ENCODE peak calls at places on chromosomes 12 and 14, in ten cellular contexts. T, S, J, Z, L, D, K, U, R and E are unnamed samples.
A peak's percentile ranks its signal among the peaks of the same experiment; 100 is the strongest.

GRCh38 chr14:52918486-52918885 is 32.4 kb downstream of the FERMT2 start:
- DNase-seq in T (no peak), Z (peak; percentile 25), J (peak; percentile 81), U (no peak), K (no peak), R (no peak), L (no peak), D (no peak), S (no peak), E (no peak)

GRCh38 chr12:6915023-6915788 is 826 bp downstream of the ENO2 start:
- DNase-seq in R (peak; percentile 67), K (no peak), U (no peak), L (peak; percentile 36), D (no peak), S (no peak), Z (peak; percentile 53), J (no peak), T (no peak), E (no peak)

GRCh38 chr14:97602438-97603117 is 805.4 kb downstream of the VRK1 start:
- DNase-seq in K (no peak), T (no peak), S (no peak), Z (peak; percentile 93), J (no peak), R (no peak), L (no peak), U (no peak), D (no peak), E (no peak)

GRCh38 chr12:93723568-93723930 is 46.4 kb downstream of the CRADD start:
- DNase-seq in L (no peak), D (no peak), Z (no peak), J (no peak), T (no peak), R (no peak), K (no peak), U (no peak), S (no peak), E (no peak)

GRCh38 chr12:21451529-21451928 is 14.1 kb downstream of the PYROXD1 start:
- DNase-seq in T (no peak), J (peak; percentile 56), S (no peak), Z (no peak), K (no peak), D (no peak), U (no peak), L (no peak), R (no peak), E (no peak)

GRCh38 chr14:36553650-36554260 is 28.7 kb downstream of the NKX2-8 start:
- DNase-seq in Z (peak; percentile 34), L (no peak), S (no peak), D (no peak), K (peak; percentile 65), J (peak; percentile 51), U (no peak), T (peak; percentile 18), R (no peak), E (peak; percentile 48)

GRCh38 chr14:50249118-50249775 is 17.9 kb upstream of the SOS2 start:
- DNase-seq in R (no peak), Z (no peak), K (no peak), J (peak; percentile 8), T (no peak), L (no peak), U (no peak), D (no peak), S (no peak), E (no peak)

GRCh38 chr12:40033260-40033649 is 72.6 kb downstream of the SLC2A13 start:
- DNase-seq in S (peak; percentile 48), J (no peak), U (no peak), D (no peak), T (no peak), Z (no peak), K (no peak), L (no peak), R (no peak), E (no peak)

GRCh38 chr14:67622675-67623074 is 3.0 kb downstream of the ARG2 start:
- DNase-seq in U (no peak), J (peak; percentile 85), D (no peak), Z (peak; percentile 55), K (peak; percentile 85), R (peak; percentile 83), T (no peak), L (no peak), S (no peak), E (peak; percentile 10)
- H3K4me3 ChIP-seq in U (no peak overlapping the region), J (no peak overlapping the region), D (no peak overlapping the region), Z (no peak overlapping the region), K (no peak overlapping the region), R (no peak overlapping the region), T (peak overlapping the region; percentile 29), L (no peak overlapping the region), S (no peak overlapping the region), E (no peak overlapping the region)

GRCh38 chr12:49057888-49058287 is 2.7 kb downstream of the KMT2D start:
- DNase-seq in U (no peak), L (no peak), S (no peak), J (no peak), K (no peak), T (no peak), D (no peak), Z (no peak), R (no peak), E (no peak)

GRCh38 chr12:49059385-49060232 is 985 bp downstream of the KMT2D start:
- DNase-seq in S (no peak), D (no peak), T (peak; percentile 18), L (no peak), J (no peak), Z (peak; percentile 39), U (no peak), R (no peak), K (no peak), E (peak; percentile 48)

GRCh38 chr12:49060237-49061156 is at the start of gene KMT2D:
- DNase-seq in Z (peak; percentile 93), T (peak; percentile 87), S (peak; percentile 91), U (peak; percentile 79), R (peak; percentile 96), L (peak; percentile 94), K (peak; percentile 84), D (peak; percentile 97), J (peak; percentile 96), E (peak; percentile 95)

GRCh38 chr12:49059063-49059384 is 1.6 kb downstream of the KMT2D start:
- DNase-seq in Z (no peak), D (no peak), R (no peak), L (no peak), U (no peak), K (no peak), J (no peak), S (no peak), T (no peak), E (no peak)

DNA sequence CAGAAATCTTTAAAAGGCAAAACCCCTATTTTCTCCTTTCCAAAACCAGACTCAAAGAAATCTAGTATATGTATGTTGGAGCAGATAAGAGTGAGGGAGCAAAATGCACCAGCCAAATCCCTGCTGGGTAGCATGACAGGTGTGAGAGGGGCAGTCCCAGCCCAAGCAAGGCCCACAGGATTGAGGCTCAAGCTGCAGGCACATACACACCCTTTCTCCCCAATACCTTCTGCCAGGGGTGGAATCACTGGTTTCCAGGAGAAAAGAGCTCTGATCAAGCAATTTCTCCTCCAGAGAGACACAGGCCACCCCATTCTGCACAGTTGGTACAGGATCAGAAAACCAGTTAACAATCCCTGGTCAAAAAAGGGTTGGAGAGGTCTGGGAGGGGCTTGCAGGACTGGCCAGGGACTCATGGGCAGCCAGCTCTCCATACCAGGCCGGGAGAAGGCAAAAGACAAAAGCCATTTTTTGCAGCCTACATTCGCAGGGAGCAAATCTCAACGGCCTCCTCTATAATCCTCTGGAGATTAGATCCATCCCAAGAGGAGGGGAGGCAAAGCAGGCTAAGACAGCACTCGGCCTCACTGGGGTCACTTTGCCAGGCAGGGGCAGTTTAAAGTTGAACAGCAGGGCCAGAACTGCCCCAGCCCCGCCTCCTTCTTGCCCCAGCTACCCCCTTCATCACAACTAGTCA is 2.1 kb downstream of the KMT2D start:
- DNase-seq in S (no peak), L (no peak), R (no peak), U (no peak), J (no peak), D (no peak), K (no peak), Z (no peak), T (no peak), E (no peak)
- H3K4me1 ChIP-seq in S (peaks cover 48% of the 10 kb centered on the region), L (peaks cover 21% of the 10 kb centered on the region), R (peaks cover 46% of the 10 kb centered on the region), U (peaks cover 52% of the 10 kb centered on the region), J (peaks cover 7% of the 10 kb centered on the region), D (peaks cover 44% of the 10 kb centered on the region), K (peaks cover 50% of the 10 kb centered on the region), Z (peaks cover 64% of the 10 kb centered on the region), T (peaks cover 34% of the 10 kb centered on the region), E (peaks cover 17% of the 10 kb centered on the region)

GRCh38 chr12:46264057-46264456 is 4.8 kb downstream of the SLC38A1 start:
- DNase-seq in T (no peak), S (no peak), Z (no peak), K (no peak), R (no peak), U (no peak), L (no peak), J (peak; percentile 73), D (no peak), E (no peak)

GRCh38 chr12:46265102-46265501 is 3.7 kb downstream of the SLC38A1 start:
- DNase-seq in T (no peak), L (no peak), D (no peak), U (no peak), J (no peak), S (no peak), R (no peak), K (no peak), Z (no peak), E (no peak)

GRCh38 chr12:46265734-46266133 is 3.1 kb downstream of the SLC38A1 start:
- DNase-seq in D (no peak), T (no peak), S (no peak), J (no peak), R (no peak), Z (no peak), L (no peak), U (no peak), K (no peak), E (no peak)

GRCh38 chr12:46261658-46262057 is 7.2 kb downstream of the SLC38A1 start:
- DNase-seq in R (no peak), L (no peak), D (no peak), J (no peak), K (no peak), U (no peak), T (peak; percentile 35), S (no peak), Z (no peak), E (no peak)

DNA sequence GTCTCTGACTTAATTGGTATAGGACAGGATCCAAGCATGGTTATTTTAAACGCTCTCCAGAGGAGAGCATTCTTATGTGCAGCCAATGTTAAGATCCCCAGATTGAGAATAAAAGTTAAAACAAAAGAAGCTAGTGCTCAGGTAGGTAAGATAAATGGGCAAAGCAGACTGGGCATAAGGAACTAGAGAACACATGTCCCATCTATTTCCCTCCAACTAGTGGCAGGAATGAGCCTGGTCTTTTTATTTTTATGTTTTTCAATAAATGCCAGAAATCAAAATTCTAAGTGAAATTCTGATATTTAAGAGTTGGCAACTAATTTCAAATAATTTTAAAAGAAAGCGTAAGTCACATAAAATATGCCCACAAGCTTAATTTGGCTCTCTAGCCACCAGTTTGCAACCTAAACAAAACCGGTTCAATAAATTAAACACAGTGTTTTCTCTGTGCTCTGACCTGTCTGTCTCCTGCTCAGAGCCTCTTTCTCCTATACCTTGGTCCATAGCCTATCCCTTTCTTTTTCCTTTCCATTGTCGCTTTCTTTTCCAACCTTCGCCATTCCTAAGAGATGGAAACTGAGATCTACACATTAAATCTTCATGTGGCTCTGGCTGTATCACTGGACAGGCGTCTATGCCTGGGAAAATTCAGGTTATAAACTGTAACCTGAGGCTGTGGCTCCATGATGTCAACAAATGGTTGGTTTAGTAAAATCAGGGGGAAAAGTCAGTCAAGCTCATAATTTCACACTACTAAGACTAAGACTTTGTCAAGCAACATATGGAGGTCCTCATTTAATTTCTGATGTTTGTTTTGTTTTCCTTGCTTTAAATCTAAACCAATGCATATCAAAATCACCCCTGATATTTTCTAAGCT is 5.5 kb downstream of the SLC38A1 start:
- DNase-seq in T (no peak), S (no peak), R (no peak), U (no peak), J (no peak), D (no peak), K (no peak), Z (no peak), L (no peak), E (no peak)
- TF ChIP-seq CTCF in T (peak; percentile 52), S (no peak), R (peak; percentile 50), U (no peak), J (peak; percentile 29), D (no peak), K (no peak), Z (no peak), L (no peak), E (peak; percentile 24)

GRCh38 chr14:105092912-105093425 is 27.7 kb upstream of the GPR132 start:
- DNase-seq in Z (peak; percentile 78), S (peak; percentile 70), K (no peak), D (peak; percentile 88), T (peak; percentile 63), R (peak; percentile 82), U (no peak), J (peak; percentile 58), L (peak; percentile 86), E (peak; percentile 68)

GRCh38 chr14:105094193-105094907 is 29.1 kb upstream of the GPR132 start:
- DNase-seq in T (no peak), D (peak; percentile 67), J (no peak), R (no peak), L (peak; percentile 52), S (no peak), K (no peak), Z (no peak), U (no peak), E (no peak)

GRCh38 chr14:105092124-105092911 is 27.1 kb upstream of the GPR132 start:
- DNase-seq in T (peak; percentile 38), J (no peak), R (peak; percentile 84), U (no peak), L (peak; percentile 59), D (peak; percentile 72), S (peak; percentile 46), Z (no peak), K (no peak), E (peak; percentile 41)

GRCh38 chr14:105095236-105095805 is 30.1 kb upstream of the GPR132 start:
- DNase-seq in J (no peak), Z (no peak), K (no peak), D (peak; percentile 38), T (no peak), U (no peak), S (no peak), R (peak; percentile 29), L (no peak), E (no peak)

DNA sequence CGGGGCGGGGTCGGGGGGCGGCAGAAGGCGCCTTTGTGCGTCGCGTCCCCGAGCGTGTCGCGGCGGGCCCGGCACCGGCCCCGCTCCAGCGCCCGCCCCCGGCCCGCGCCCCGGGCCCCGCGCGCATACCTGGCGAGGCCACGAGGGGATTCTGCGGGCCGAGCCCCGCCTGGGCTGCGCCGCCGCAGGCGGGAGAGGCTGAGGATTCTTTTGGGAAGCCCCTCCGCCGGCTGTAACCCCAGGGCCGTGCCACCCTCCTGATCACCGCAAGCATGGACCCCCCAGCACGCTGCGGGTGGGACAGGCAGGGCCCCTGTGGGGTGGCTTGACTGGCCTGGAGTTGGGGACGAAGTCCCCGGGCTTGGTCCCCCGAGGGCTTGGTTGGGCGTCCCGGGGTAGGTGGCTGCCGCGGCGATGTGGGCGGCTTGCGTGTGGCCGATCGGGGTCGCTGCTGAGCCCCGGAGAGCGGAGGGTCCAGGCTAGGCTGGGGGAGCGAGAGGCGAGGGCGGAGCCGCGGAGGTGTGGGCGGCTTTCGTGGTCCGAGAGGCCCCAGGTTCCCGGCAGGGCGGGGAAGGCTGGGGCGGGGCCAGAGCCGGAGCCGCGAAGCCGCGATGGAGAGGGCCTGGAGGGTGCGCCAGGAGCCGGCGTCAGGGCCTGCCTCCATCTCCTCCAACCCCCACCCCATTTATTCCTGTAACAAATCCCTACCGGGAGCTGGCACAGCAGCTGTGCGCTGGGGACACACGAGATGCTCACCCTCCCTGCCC is 28.4 kb upstream of the GPR132 start:
- DNase-seq in R (peak; percentile 87), U (no peak), Z (peak; percentile 74), L (peak; percentile 89), S (peak; percentile 83), D (peak; percentile 94), J (peak; percentile 72), T (peak; percentile 86), K (peak; percentile 20), E (peak; percentile 94)
- H3K4me3 ChIP-seq in R (peak overlapping the region; percentile 63), U (peak overlapping the region; percentile 67), Z (peak overlapping the region; percentile 20), L (peak overlapping the region; percentile 80), S (peak overlapping the region; percentile 78), D (peak overlapping the region; percentile 72), J (peak overlapping the region; percentile 90), T (peak overlapping the region; percentile 96), K (peak overlapping the region; percentile 33), E (peak overlapping the region; percentile 81)